ENCODE peak calls at places on chromosomes 3 and 15, in nine cellular contexts. Z is GM23338, G is cardiac muscle cell, A is HCT116, B is endothelial cell of umbilical vein, T is fibroblast of mammary gland, Y is fibroblast of lung, U is foreskin fibroblast, L is mammary epithelial cell. N is an unnamed sample.

GRCh38 chr3:42020681-42021307 is 58.9 kb upstream of the ULK4 start:
- DNase-seq in L (peak), U (peak), G (no peak), Y (peak), B (peak), T (peak), Z (no peak), A (no peak), N (peak)

GRCh38 chr3:155356594-155357370 is 63.3 kb upstream of the STRIT1 start:
- DNase-seq in Z (peak), G (no peak), T (no peak), U (peak), B (no peak), Y (peak), A (no peak), L (no peak), N (peak)

GRCh38 chr15:42549052-42549491 is 434 bp downstream of the HAUS2 start:
- DNase-seq in Y (peak), B (no peak), G (peak), U (peak), T (peak), A (no peak), L (no peak), Z (peak), N (peak)

GRCh38 chr3:34263014-34263714 is 464.7 kb downstream of the PDCD6IP start:
- DNase-seq in A (no peak), Y (no peak), T (no peak), G (peak), Z (no peak), B (peak), L (no peak), U (no peak), N (no peak)

GRCh38 chr3:178170698-178171535 is 365.3 kb upstream of the KCNMB2 start:
- DNase-seq in Y (peak), U (peak), A (no peak), G (no peak), B (peak), T (peak), Z (no peak), L (peak), N (peak)

GRCh38 chr3:13022348-13023250 is 50.6 kb downstream of the IQSEC1 start:
- DNase-seq in B (peak), Z (peak), Y (peak), A (no peak), T (peak), U (peak), L (no peak), G (peak), N (peak)

GRCh38 chr15:101001796-101002195 is 82.6 kb downstream of the LRRK1 start:
- DNase-seq in G (no peak), A (no peak), Z (no peak), B (no peak), T (no peak), L (no peak), Y (no peak), U (no peak), N (no peak)

GRCh38 chr15:67100808-67101581 is 35.6 kb downstream of the SMAD3 start:
- DNase-seq in U (no peak), G (no peak), Z (no peak), A (no peak), L (no peak), T (no peak), Y (no peak), B (no peak), N (no peak)

GRCh38 chr15:75036269-75036668 is 12.9 kb downstream of the PPCDC start:
- DNase-seq in B (no peak), Y (no peak), U (peak), A (peak), T (peak), L (peak), Z (peak), G (no peak), N (peak)

GRCh38 chr3:5212625-5213573 is 25.4 kb downstream of the EDEM1 start:
- DNase-seq in L (no peak), G (no peak), B (no peak), Z (peak), T (no peak), Y (no peak), U (no peak), A (no peak), N (no peak)

GRCh38 chr3:72010044-72010443 is 225.1 kb upstream of the PROK2 start:
- DNase-seq in G (no peak), L (no peak), Z (no peak), B (no peak), Y (no peak), A (no peak), U (peak), T (peak), N (peak)

GRCh38 chr15:77901921-77902750 is 175.4 kb downstream of the TBC1D2B start:
- DNase-seq in B (no peak), G (peak), Z (peak), L (no peak), Y (no peak), T (no peak), A (no peak), U (no peak), N (no peak)
- TF ChIP-seq CTCF in B (no peak), G (peak), Z (no peak), L (peak), Y (peak), T (peak), A (peak), U (no peak), N (peak)

GRCh38 chr15:34914316-34914715 is 55.2 kb downstream of the AQR start:
- DNase-seq in Y (no peak), G (no peak), Z (no peak), B (no peak), T (no peak), L (no peak), U (no peak), A (no peak), N (no peak)
- H3K4me3 ChIP-seq in Y (no peak), G (no peak), Z (no peak), B (no peak), T (no peak), L (no peak), U (no peak), A (no peak), N (no peak)

GRCh38 chr15:78018968-78019644 is 58.4 kb downstream of the TBC1D2B start:
- DNase-seq in B (no peak), T (no peak), Z (no peak), A (no peak), Y (no peak), L (no peak), G (peak), U (no peak), N (no peak)

GRCh38 chr15:78020007-78020406 is 57.5 kb downstream of the TBC1D2B start:
- DNase-seq in Z (no peak), T (no peak), Y (no peak), U (no peak), G (no peak), B (no peak), A (no peak), L (no peak), N (no peak)

GRCh38 chr15:78021761-78022160 is 55.8 kb downstream of the TBC1D2B start:
- DNase-seq in Z (no peak), Y (no peak), A (no peak), T (no peak), G (no peak), B (no peak), L (no peak), U (no peak), N (no peak)

GRCh38 chr15:78016860-78017259 is 60.7 kb downstream of the TBC1D2B start:
- DNase-seq in U (no peak), L (no peak), T (no peak), B (no peak), A (no peak), Z (no peak), Y (no peak), G (no peak), N (no peak)

GRCh38 chr15:78018445-78018844 is 59.1 kb downstream of the TBC1D2B start:
- DNase-seq in L (no peak), Z (no peak), U (no peak), A (no peak), B (no peak), T (no peak), Y (no peak), G (no peak), N (no peak)
- TF ChIP-seq CTCF in L (no peak), Z (no peak), U (no peak), A (no peak), B (no peak), T (no peak), Y (no peak), G (no peak), N (no peak)

GRCh38 chr15:58039260-58040035 is 26.1 kb downstream of the ALDH1A2 start:
- DNase-seq in U (no peak), G (no peak), A (no peak), T (no peak), L (no peak), B (peak), Y (no peak), Z (no peak), N (no peak)
- H3K4me3 ChIP-seq in U (no peak), G (no peak), A (no peak), T (no peak), L (no peak), B (no peak), Y (no peak), Z (no peak), N (no peak)

DNA sequence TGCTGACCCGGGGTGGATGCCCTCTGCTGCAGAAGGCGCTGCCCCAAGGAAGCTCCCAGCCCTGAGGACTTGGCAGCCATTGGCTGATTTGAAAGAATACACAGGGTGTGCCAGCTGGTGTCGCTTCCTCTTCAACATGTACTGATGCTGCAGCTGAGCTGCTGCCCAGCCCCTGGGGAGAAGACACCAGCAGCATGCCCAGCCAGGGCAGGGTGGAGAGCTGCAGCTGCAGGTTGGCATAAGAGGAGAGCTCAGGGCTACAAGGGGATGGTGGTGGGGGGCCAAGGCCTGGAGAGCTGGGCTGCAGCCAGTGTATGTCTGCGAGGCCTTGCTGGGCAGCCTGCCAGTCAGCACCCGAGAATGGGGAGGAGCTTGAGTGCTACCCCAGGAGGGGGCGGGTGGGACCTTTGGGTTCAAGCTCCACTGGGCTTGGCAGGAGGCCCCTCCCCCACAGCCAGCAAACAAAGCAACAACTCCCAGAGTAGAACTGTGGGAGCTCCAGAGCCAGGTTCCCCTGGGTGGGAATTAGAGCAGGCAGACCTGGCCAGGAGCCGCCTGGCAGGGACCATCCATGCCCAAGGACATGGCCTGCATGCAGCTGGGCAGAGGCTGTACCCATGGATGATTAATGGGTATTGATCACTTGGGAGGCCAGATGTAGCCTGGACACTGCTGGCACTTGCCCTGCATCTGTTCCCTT is 9.2 kb upstream of the SEMA4B start:
- DNase-seq in Z (no peak), T (no peak), U (peak), Y (peak), B (no peak), G (peak), L (peak), A (peak), N (peak)
- TF ChIP-seq CTCF in Z (no peak), T (no peak), U (no peak), Y (no peak), B (no peak), G (no peak), L (peak), A (no peak), N (no peak)

DNA sequence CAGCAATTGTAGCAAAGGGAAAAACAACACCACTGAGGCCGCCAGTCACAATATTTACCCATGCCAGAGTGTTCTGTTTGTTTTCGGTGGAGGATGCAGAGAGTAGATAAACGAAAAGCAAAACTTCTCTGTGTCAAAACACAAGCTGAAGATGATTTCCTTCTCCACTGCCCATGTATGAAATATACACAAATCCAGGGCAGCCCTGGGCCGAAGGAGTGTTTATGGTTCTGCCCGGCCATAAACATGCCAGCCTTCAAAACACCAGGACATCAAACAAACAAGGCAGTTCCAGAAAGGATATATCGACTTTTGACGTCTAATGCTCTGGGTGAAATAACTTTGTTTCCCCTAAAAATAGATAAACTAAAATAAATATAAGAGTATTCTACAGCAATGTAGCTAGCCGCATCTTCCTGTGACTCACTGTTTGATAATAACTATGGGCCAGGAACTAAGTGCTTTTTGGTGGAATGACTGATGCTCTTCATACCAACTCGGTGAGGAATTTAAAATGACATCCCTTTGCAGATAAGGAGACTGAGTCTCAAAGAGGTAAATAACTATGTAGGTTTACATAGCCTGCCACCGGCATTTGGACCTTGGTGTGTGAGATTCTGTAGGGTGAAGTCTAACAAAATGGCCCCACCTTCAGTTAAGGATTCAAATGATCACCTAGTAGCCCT is 82.8 kb downstream of the MAGI1 start:
- DNase-seq in Y (peak), Z (no peak), T (peak), U (peak), B (peak), L (no peak), G (no peak), A (peak), N (peak)
- H3K4me3 ChIP-seq in Y (no peak), Z (no peak), T (no peak), U (no peak), B (no peak), L (no peak), G (no peak), A (no peak), N (no peak)

GRCh38 chr3:134312873-134313838 is 61.1 kb downstream of the AMOTL2 start:
- DNase-seq in Y (peak), L (no peak), Z (peak), G (peak), U (peak), B (peak), T (peak), A (no peak), N (peak)
- TF ChIP-seq CTCF in Y (peak), L (peak), Z (peak), G (peak), U (peak), B (peak), T (no peak), A (peak), N (peak)

GRCh38 chr3:46025139-46025538 is 2.1 kb downstream of the XCR1 start:
- DNase-seq in Y (no peak), Z (no peak), B (no peak), G (no peak), T (no peak), A (no peak), U (no peak), L (no peak), N (no peak)

GRCh38 chr3:46024131-46024530 is 3.2 kb downstream of the XCR1 start:
- DNase-seq in Z (no peak), A (no peak), G (no peak), B (no peak), T (peak), U (no peak), Y (no peak), L (no peak), N (peak)

GRCh38 chr3:46020766-46021510 is 6.3 kb downstream of the XCR1 start:
- DNase-seq in T (no peak), Z (no peak), B (no peak), A (no peak), U (no peak), L (no peak), Y (no peak), G (no peak), N (no peak)

GRCh38 chr3:46021516-46021915 is 5.8 kb downstream of the XCR1 start:
- DNase-seq in G (no peak), U (no peak), Y (no peak), Z (no peak), L (no peak), T (no peak), B (no peak), A (no peak), N (no peak)

DNA sequence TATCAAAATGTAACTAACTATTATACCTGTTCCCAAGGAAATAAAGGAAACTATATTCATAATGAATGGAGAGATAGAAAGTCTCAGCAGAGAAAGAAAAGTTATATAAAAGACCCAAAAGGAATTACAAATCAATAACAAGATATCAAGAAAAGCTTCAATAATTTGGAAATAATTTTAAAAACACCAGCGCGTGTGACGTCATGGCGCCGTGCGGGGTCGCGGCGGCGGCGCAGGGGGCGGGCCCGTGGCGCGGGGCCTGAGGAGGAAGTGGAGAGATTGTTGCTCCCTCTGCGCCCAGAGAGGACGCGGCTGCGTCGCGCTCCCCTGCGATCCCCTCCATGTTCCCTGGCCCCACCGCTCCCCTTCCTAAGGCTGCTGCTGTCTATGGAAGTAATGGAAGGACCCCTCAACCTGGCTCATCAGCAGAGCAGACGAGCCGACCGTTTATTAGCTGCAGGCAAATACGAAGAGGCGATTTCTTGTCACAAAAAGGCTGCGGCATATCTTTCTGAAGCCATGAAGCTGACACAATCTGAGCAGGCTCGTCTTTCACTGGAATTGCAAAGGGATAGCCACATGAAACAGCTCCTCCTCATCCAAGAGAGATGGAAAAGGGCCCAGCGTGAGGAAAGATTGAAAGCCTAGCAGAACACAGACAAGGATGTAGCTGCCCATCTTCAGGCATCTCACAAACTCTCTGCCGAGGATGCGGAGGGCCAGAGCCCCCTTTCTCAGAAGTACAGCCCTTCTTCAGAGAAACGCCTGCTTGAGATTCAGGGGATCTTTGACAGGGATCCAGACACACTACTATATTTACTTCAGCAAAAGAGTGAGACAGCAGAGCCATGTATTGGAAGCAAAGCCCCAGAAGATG is 4.1 kb downstream of the XCR1 start:
- DNase-seq in Y (no peak), Z (no peak), A (no peak), L (no peak), B (no peak), U (no peak), G (no peak), T (no peak), N (no peak)
- H3K4me3 ChIP-seq in Y (no peak), Z (no peak), A (no peak), L (no peak), B (no peak), U (no peak), G (no peak), T (no peak), N (no peak)

N was measured in AG10803.